ENCODE peak calls at places on chromosomes 1 and 21, in seven cellular contexts. K, I, F, C, R, T and D are unnamed samples.
A peak's percentile ranks its signal among the peaks of the same experiment; 100 is the strongest.

GRCh38 chr1:81439046-81439823 is 361.5 kb upstream of the ADGRL2 start:
- DNase-seq in K (no peak), I (no peak), F (no peak), C (no peak), R (no peak), T (no peak), D (no peak)

GRCh38 chr1:174068000-174068399 is 45.8 kb upstream of the RC3H1 start:
- DNase-seq in K (peak; percentile 73), I (no peak), F (no peak), C (no peak), R (no peak), T (no peak), D (no peak)

GRCh38 chr21:42763578-42764442 is 110.4 kb downstream of the PDE9A start:
- DNase-seq in K (no peak), I (no peak), F (no peak), C (no peak), R (no peak), T (no peak), D (no peak)

GRCh38 chr1:41454406-41454805 is 30.1 kb downstream of the EDN2 start:
- DNase-seq in K (peak; percentile 62), I (no peak), F (peak; percentile 77), C (no peak), R (no peak), T (no peak), D (no peak)

GRCh38 chr21:44834951-44835646 is 17.2 kb upstream of the SUMO3 start:
- DNase-seq in K (no peak), I (no peak), F (no peak), C (no peak), R (no peak), T (no peak), D (no peak)

GRCh38 chr1:7786785-7787184 is 2.7 kb downstream of the PER3 start:
- DNase-seq in K (no peak), I (no peak), F (no peak), C (no peak), R (no peak), T (no peak), D (no peak)

GRCh38 chr1:37484325-37485051 is 10.1 kb downstream of the ZC3H12A start:
- DNase-seq in K (no peak), I (no peak), F (peak; percentile 24), C (no peak), R (no peak), T (no peak), D (no peak)

GRCh38 chr1:54610048-54610447 is 13.3 kb downstream of the FAM151A start:
- DNase-seq in K (no peak), I (no peak), F (no peak), C (peak; percentile 63), R (peak; percentile 9), T (peak; percentile 20), D (no peak)

GRCh38 chr1:212315907-212316306 is 30.7 kb downstream of the PPP2R5A start:
- DNase-seq in K (peak; percentile 34), I (no peak), F (peak; percentile 25), C (peak; percentile 89), R (peak; percentile 38), T (peak; percentile 34), D (peak; percentile 42)

GRCh38 chr1:231395051-231395995 is 26.8 kb downstream of the EGLN1 start:
- DNase-seq in K (peak; percentile 92), I (no peak), F (no peak), C (no peak), R (peak; percentile 98), T (no peak), D (peak; percentile 86)

GRCh38 chr1:24475700-24476099 is 26.9 kb upstream of the RCAN3 start:
- DNase-seq in K (no peak), I (no peak), F (no peak), C (no peak), R (no peak), T (no peak), D (no peak)

GRCh38 chr1:185343306-185343705 is 26.3 kb upstream of the IVNS1ABP start:
- DNase-seq in K (no peak), I (no peak), F (no peak), C (no peak), R (no peak), T (no peak), D (no peak)

GRCh38 chr21:43343992-43344886 is 82.7 kb downstream of the SIK1 start:
- DNase-seq in K (no peak), I (no peak), F (peak; percentile 49), C (no peak), R (no peak), T (no peak), D (no peak)

GRCh38 chr1:5944069-5944847 is 48.0 kb downstream of the NPHP4 start:
- DNase-seq in K (no peak), I (no peak), F (no peak), C (no peak), R (no peak), T (no peak), D (no peak)

GRCh38 chr1:233356705-233356987 is 29.1 kb downstream of the MAP3K21 start:
- DNase-seq in K (no peak), I (no peak), F (no peak), C (no peak), R (no peak), T (no peak), D (no peak)

GRCh38 chr1:244460195-244460594 is 878 bp upstream of the CATSPERE start:
- DNase-seq in K (no peak), I (no peak), F (no peak), C (no peak), R (no peak), T (no peak), D (no peak)

GRCh38 chr1:14716474-14716873 is 118.0 kb downstream of the KAZN start:
- DNase-seq in K (no peak), I (no peak), F (no peak), C (no peak), R (no peak), T (no peak), D (no peak)

GRCh38 chr1:225710804-225711203 is 57.9 kb upstream of the ENAH start:
- DNase-seq in K (peak; percentile 76), I (no peak), F (no peak), C (peak; percentile 67), R (no peak), T (no peak), D (no peak)

GRCh38 chr1:227899141-227899819 is 48.5 kb downstream of the WNT9A start:
- DNase-seq in K (no peak), I (no peak), F (no peak), C (peak; percentile 49), R (no peak), T (no peak), D (no peak)

DNA sequence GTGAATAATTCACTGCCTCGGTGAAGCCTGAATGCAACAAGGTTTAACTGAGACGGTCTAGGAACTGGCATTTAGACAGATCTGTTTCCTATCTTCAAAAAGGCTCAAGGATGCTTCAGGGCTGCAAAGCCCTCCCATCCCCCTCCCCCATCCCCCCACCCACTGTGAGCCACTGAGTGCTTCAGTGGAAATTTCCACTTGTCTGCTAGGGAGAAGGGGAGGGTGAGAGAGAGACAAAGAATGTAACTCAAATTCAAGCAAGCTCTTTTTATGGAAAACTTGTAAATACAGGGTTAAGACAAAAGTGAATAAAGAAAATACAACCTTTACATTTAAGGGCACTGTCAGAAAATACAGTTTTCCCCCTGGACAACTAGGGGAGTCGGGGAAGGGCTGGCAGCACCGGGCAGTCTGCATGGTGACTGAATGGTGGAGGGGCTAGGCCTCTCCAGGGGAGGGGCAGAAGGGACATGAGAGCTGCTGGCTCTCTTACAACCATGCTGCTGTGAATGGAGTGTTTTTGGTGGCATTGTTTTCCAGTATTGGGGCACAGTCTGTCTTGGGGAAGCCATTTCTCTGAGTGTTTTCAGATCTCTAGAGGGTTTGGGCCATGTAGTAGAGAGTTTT is 56.7 kb downstream of the MRPS6 start:
- DNase-seq in K (no peak), I (peak; percentile 22), F (no peak), C (peak; percentile 81), R (peak; percentile 65), T (peak; percentile 65), D (peak; percentile 65)
- H3K9ac ChIP-seq in K (no peak overlapping the region), I (peak overlapping the region; percentile 37), F (no peak overlapping the region), C (peak overlapping the region; percentile 19), R (peak overlapping the region; percentile 72), T (no peak overlapping the region), D (peak overlapping the region; percentile 81)

GRCh38 chr1:66374561-66375111 is 159.3 kb upstream of the SGIP1 start:
- DNase-seq in K (peak; percentile 90), I (no peak), F (no peak), C (no peak), R (peak; percentile 75), T (no peak), D (peak; percentile 75)
- H3K4me3 ChIP-seq in K (no peak overlapping the region), I (no peak overlapping the region), F (no peak overlapping the region), C (no peak overlapping the region), R (no peak overlapping the region), T (no peak overlapping the region), D (no peak overlapping the region)

GRCh38 chr1:166839600-166840308 is 479 bp downstream of the POGK start:
- DNase-seq in K (peak; percentile 42), I (peak; percentile 81), F (peak; percentile 70), C (peak; percentile 85), R (peak; percentile 43), T (peak; percentile 68), D (peak; percentile 73)

GRCh38 chr1:166838766-166839599 is at the start of gene POGK:
- DNase-seq in K (peak; percentile 88), I (peak; percentile 97), F (peak; percentile 91), C (peak; percentile 94), R (peak; percentile 92), T (peak; percentile 94), D (peak; percentile 96)

GRCh38 chr1:166843322-166843721 is 4.0 kb downstream of the POGK start:
- DNase-seq in K (no peak), I (no peak), F (no peak), C (no peak), R (no peak), T (no peak), D (no peak)

GRCh38 chr1:166843769-166844596 is 4.7 kb downstream of the POGK start:
- DNase-seq in K (no peak), I (no peak), F (no peak), C (no peak), R (peak; percentile 70), T (no peak), D (no peak)

DNA sequence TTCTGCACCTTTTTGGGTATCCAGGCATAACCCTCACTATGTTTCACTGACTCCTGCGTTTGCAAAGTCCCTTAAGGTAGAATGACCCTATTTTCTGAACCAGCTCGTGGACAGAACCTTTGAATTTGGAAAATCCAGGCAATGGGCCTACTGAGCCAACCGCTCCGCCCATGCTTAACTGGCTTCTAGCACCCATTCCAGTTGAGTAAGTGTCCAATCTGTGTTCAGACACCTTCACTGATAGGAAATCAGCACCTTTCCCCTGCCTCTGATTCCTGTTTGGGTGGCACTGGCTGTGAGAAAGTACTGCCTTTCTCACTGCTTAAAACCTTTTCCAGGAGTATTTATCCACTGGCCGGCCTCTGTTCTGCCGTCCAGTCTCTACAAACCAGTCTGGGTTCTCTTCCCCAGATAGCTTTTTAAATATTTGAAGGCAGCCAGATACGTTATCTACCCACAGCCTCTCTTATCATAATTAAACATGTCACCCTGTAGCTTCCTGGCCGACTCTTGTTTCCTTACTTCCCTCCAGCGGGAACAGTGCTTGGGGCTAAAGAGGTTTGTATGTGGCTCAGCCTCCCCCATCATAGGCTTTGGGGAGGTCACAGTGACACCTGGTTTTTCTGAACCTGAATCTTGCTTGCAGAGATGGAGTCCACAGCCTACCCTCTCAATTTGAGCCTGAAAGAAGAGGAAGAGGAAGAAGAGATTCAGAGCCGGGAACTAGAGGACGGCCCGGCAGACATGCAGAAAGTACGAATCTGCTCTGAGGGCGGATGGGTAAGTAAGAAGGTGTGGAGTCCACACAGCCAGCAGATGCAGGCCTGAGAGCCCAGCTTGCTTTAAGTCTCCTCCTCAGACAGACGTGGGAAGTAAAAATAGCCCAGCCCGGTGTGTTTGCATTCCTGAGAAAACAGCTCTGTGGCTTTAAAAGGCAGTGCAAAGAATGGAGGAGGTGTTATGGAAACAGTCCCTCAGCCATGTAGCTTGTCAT is 1.3 kb downstream of the POGK start:
- DNase-seq in K (peak; percentile 17), I (peak; percentile 20), F (peak; percentile 41), C (peak; percentile 58), R (peak; percentile 68), T (no peak), D (peak; percentile 13)
- H3K9ac ChIP-seq in K (peak overlapping the region; percentile 50), I (peak overlapping the region; percentile 73), F (peak overlapping the region; percentile 82), C (peak overlapping the region; percentile 53), R (peak overlapping the region; percentile 80), T (peak overlapping the region; percentile 48), D (peak overlapping the region; percentile 78)

GRCh38 chr1:47444578-47445465 is 7.0 kb downstream of the FOXD2 start:
- DNase-seq in K (peak; percentile 34), I (peak; percentile 55), F (peak; percentile 77), C (peak; percentile 81), R (peak; percentile 17), T (peak; percentile 77), D (peak; percentile 34)
- H3K4me3 ChIP-seq in K (no peak overlapping the region), I (no peak overlapping the region), F (peak overlapping the region; percentile 30), C (peak overlapping the region; percentile 71), R (peak overlapping the region; percentile 8), T (peak overlapping the region; percentile 32), D (peak overlapping the region; percentile 45)